ENCODE peak calls at places on chromosomes 6 and 20, in five cellular contexts. M is NCI-H2081; F is activated CD8-positive, alpha-beta T cell treated with anti-CD3 and anti-CD28 coated beads for 36 hours; L is activated naive CD8-positive, alpha-beta T cell treated with anti-CD3 and anti-CD28 coated beads, Interleukin-2, amount 50 U/mL, for 24 hours; A is aorta. H is an unnamed sample.

GRCh38 chr6:77286541-77286940 is 176.8 kb downstream of the HTR1B start:
- DNase-seq in M (no peak), F (no peak), L (no peak), A (no peak), H (no peak)

GRCh38 chr6:169263836-169264608 is 10.4 kb upstream of the THBS2 start:
- DNase-seq in M (no peak), F (no peak), L (no peak), A (no peak), H (no peak)

GRCh38 chr6:96878101-96878500 is 19.6 kb downstream of the NDUFAF4 start:
- DNase-seq in M (no peak), F (no peak), L (no peak), A (no peak), H (no peak)

GRCh38 chr6:71294121-71294523 is 5.5 kb downstream of the OGFRL1 start:
- DNase-seq in M (no peak), F (no peak), L (no peak), A (peak), H (no peak)

GRCh38 chr6:12801141-12801540 is 84.6 kb downstream of the PHACTR1 start:
- DNase-seq in M (no peak), F (no peak), L (no peak), A (no peak), H (no peak)

GRCh38 chr6:52416629-52417151 is 3.5 kb upstream of the EFHC1 start:
- DNase-seq in M (peak), F (peak), L (peak), A (no peak), H (peak)

GRCh38 chr20:35491823-35492222 is 36.4 kb downstream of the CEP250 start:
- DNase-seq in M (no peak), F (no peak), L (no peak), A (no peak), H (no peak)

GRCh38 chr6:157037165-157037564 is 260.0 kb downstream of the ARID1B start:
- DNase-seq in M (no peak), F (no peak), L (no peak), A (no peak), H (no peak)

GRCh38 chr20:56359212-56360132 is 698 bp downstream of the FAM210B start:
- DNase-seq in M (peak), F (peak), L (peak), A (peak), H (peak)

GRCh38 chr6:6984585-6985366 is 123.0 kb upstream of the RREB1 start:
- DNase-seq in M (no peak), F (no peak), L (no peak), A (no peak), H (no peak)

GRCh38 chr20:37935435-37935834 is 32.5 kb downstream of the VSTM2L start:
- DNase-seq in M (no peak), F (no peak), L (no peak), A (no peak), H (no peak)

GRCh38 chr6:93787841-93788240 is 368.5 kb upstream of the EPHA7 start:
- DNase-seq in M (no peak), F (no peak), L (no peak), A (no peak), H (no peak)

GRCh38 chr20:59972037-59972801 is 14.0 kb downstream of the CDH26 start:
- DNase-seq in M (no peak), F (no peak), L (no peak), A (no peak), H (peak)

GRCh38 chr6:13396241-13396792 is 68.0 kb upstream of the TBC1D7 start:
- DNase-seq in M (no peak), F (no peak), L (no peak), A (no peak), H (no peak)

GRCh38 chr6:37057678-37058077 is 52.2 kb downstream of the FGD2 start:
- DNase-seq in M (no peak), F (no peak), L (no peak), A (no peak), H (no peak)

GRCh38 chr6:122726649-122727048 is 52.9 kb upstream of the FABP7 start:
- DNase-seq in M (peak), F (no peak), L (no peak), A (no peak), H (peak)

GRCh38 chr6:136753624-136754023 is 38.7 kb downstream of the MAP3K5 start:
- DNase-seq in M (no peak), F (peak), L (peak), A (no peak), H (no peak)

GRCh38 chr6:14187408-14187807 is 69.8 kb downstream of the CD83 start:
- DNase-seq in M (no peak), F (no peak), L (no peak), A (no peak), H (peak)

GRCh38 chr6:47672816-47673215 is 25.6 kb upstream of the ADGRF4 start:
- DNase-seq in M (no peak), F (no peak), L (no peak), A (no peak), H (no peak)

GRCh38 chr20:17624551-17625245 is 54.8 kb downstream of the DSTN start:
- DNase-seq in M (no peak), F (no peak), L (no peak), A (peak), H (no peak)

H was measured in NB4.